ENCODE peak calls at places on chromosomes 13 and 19, in nine cellular contexts. One of them, this sample, is unnamed. For H3K4me1, the result is how much of the 10 kb centered on the place peaks cover.

GRCh38 chr13:26074706-26075105 is 22.9 kb upstream of the SHISA2 start:
- DNase-seq in hepatocyte: peak
- DNase-seq in CD8-positive, alpha-beta memory T cell: no peak
- DNase-seq in OCI-LY7: no peak
- DNase-seq in fibroblast of lung: no peak
- DNase-seq in mesendoderm: peak
- DNase-seq in psoas muscle: no peak
- DNase-seq in left ventricle myocardium inferior: no peak
- DNase-seq in CD4-positive, alpha-beta memory T cell: no peak
- DNase-seq in this sample: no peak

GRCh38 chr19:3114018-3114726 is 20.0 kb downstream of the GNA11 start:
- DNase-seq in hepatocyte: no peak
- DNase-seq in CD8-positive, alpha-beta memory T cell: no peak
- DNase-seq in OCI-LY7: no peak
- DNase-seq in fibroblast of lung: no peak
- DNase-seq in mesendoderm: no peak
- DNase-seq in psoas muscle: no peak
- DNase-seq in left ventricle myocardium inferior: no peak
- DNase-seq in CD4-positive, alpha-beta memory T cell: no peak
- DNase-seq in this sample: no peak

GRCh38 chr13:111461445-111462149 is 141.2 kb downstream of the TEX29 start:
- DNase-seq in hepatocyte: no peak
- DNase-seq in CD8-positive, alpha-beta memory T cell: no peak
- DNase-seq in OCI-LY7: no peak
- DNase-seq in fibroblast of lung: no peak
- DNase-seq in mesendoderm: no peak
- DNase-seq in psoas muscle: no peak
- DNase-seq in left ventricle myocardium inferior: no peak
- DNase-seq in CD4-positive, alpha-beta memory T cell: no peak
- DNase-seq in this sample: no peak

GRCh38 chr13:74132152-74132767 is 1.9 kb downstream of the KLF12 start:
- DNase-seq in hepatocyte: peak
- DNase-seq in CD8-positive, alpha-beta memory T cell: peak
- DNase-seq in OCI-LY7: peak
- DNase-seq in fibroblast of lung: peak
- DNase-seq in mesendoderm: no peak
- DNase-seq in psoas muscle: no peak
- DNase-seq in left ventricle myocardium inferior: no peak
- DNase-seq in CD4-positive, alpha-beta memory T cell: peak
- DNase-seq in this sample: no peak

GRCh38 chr19:11551603-11552235 is 7.3 kb downstream of the ELOF1 start:
- DNase-seq in hepatocyte: no peak
- DNase-seq in CD8-positive, alpha-beta memory T cell: no peak
- DNase-seq in OCI-LY7: peak
- DNase-seq in fibroblast of lung: no peak
- DNase-seq in mesendoderm: peak
- DNase-seq in psoas muscle: peak
- DNase-seq in left ventricle myocardium inferior: no peak
- DNase-seq in CD4-positive, alpha-beta memory T cell: no peak
- DNase-seq in this sample: peak

GRCh38 chr19:1093811-1094553 is 1.2 kb downstream of the POLR2E start:
- DNase-seq in hepatocyte: no peak
- DNase-seq in CD8-positive, alpha-beta memory T cell: no peak
- DNase-seq in OCI-LY7: no peak
- DNase-seq in fibroblast of lung: no peak
- DNase-seq in mesendoderm: no peak
- DNase-seq in psoas muscle: no peak
- DNase-seq in left ventricle myocardium inferior: no peak
- DNase-seq in CD4-positive, alpha-beta memory T cell: no peak
- DNase-seq in this sample: no peak

GRCh38 chr13:76865996-76866503 is 20.2 kb downstream of the KCTD12 start:
- DNase-seq in hepatocyte: no peak
- DNase-seq in CD8-positive, alpha-beta memory T cell: no peak
- DNase-seq in OCI-LY7: no peak
- DNase-seq in fibroblast of lung: no peak
- DNase-seq in mesendoderm: no peak
- DNase-seq in psoas muscle: no peak
- DNase-seq in left ventricle myocardium inferior: no peak
- DNase-seq in CD4-positive, alpha-beta memory T cell: no peak
- DNase-seq in this sample: no peak

GRCh38 chr19:51354742-51355148 is 11.4 kb downstream of the ETFB start:
- DNase-seq in hepatocyte: peak
- DNase-seq in CD8-positive, alpha-beta memory T cell: peak
- DNase-seq in OCI-LY7: no peak
- DNase-seq in fibroblast of lung: peak
- DNase-seq in mesendoderm: peak
- DNase-seq in psoas muscle: no peak
- DNase-seq in left ventricle myocardium inferior: no peak
- DNase-seq in CD4-positive, alpha-beta memory T cell: no peak
- DNase-seq in this sample: no peak

GRCh38 chr13:107799001-107799400 is 416.3 kb downstream of the LIG4 start:
- DNase-seq in hepatocyte: no peak
- DNase-seq in CD8-positive, alpha-beta memory T cell: no peak
- DNase-seq in OCI-LY7: no peak
- DNase-seq in fibroblast of lung: no peak
- DNase-seq in mesendoderm: peak
- DNase-seq in psoas muscle: no peak
- DNase-seq in left ventricle myocardium inferior: no peak
- DNase-seq in CD4-positive, alpha-beta memory T cell: no peak
- DNase-seq in this sample: no peak

GRCh38 chr13:30870916-30871712 is 35.0 kb upstream of the MEDAG start:
- DNase-seq in hepatocyte: no peak
- DNase-seq in CD8-positive, alpha-beta memory T cell: no peak
- DNase-seq in OCI-LY7: no peak
- DNase-seq in fibroblast of lung: no peak
- DNase-seq in mesendoderm: no peak
- DNase-seq in psoas muscle: no peak
- DNase-seq in left ventricle myocardium inferior: no peak
- DNase-seq in CD4-positive, alpha-beta memory T cell: no peak
- DNase-seq in this sample: no peak

GRCh38 chr13:30872685-30873443 is 33.2 kb upstream of the MEDAG start:
- DNase-seq in hepatocyte: peak
- DNase-seq in CD8-positive, alpha-beta memory T cell: no peak
- DNase-seq in OCI-LY7: no peak
- DNase-seq in fibroblast of lung: peak
- DNase-seq in mesendoderm: peak
- DNase-seq in psoas muscle: peak
- DNase-seq in left ventricle myocardium inferior: no peak
- DNase-seq in CD4-positive, alpha-beta memory T cell: no peak
- DNase-seq in this sample: peak

GRCh38 chr13:30872195-30872594 is 33.9 kb upstream of the MEDAG start:
- DNase-seq in hepatocyte: no peak
- DNase-seq in CD8-positive, alpha-beta memory T cell: no peak
- DNase-seq in OCI-LY7: no peak
- DNase-seq in fibroblast of lung: no peak
- DNase-seq in mesendoderm: no peak
- DNase-seq in psoas muscle: no peak
- DNase-seq in left ventricle myocardium inferior: no peak
- DNase-seq in CD4-positive, alpha-beta memory T cell: no peak
- DNase-seq in this sample: no peak

GRCh38 chr13:30870049-30870884 is 35.8 kb upstream of the MEDAG start:
- DNase-seq in hepatocyte: peak
- DNase-seq in CD8-positive, alpha-beta memory T cell: no peak
- DNase-seq in OCI-LY7: peak
- DNase-seq in fibroblast of lung: peak
- DNase-seq in mesendoderm: peak
- DNase-seq in psoas muscle: peak
- DNase-seq in left ventricle myocardium inferior: peak
- DNase-seq in CD4-positive, alpha-beta memory T cell: no peak
- DNase-seq in this sample: peak

DNA sequence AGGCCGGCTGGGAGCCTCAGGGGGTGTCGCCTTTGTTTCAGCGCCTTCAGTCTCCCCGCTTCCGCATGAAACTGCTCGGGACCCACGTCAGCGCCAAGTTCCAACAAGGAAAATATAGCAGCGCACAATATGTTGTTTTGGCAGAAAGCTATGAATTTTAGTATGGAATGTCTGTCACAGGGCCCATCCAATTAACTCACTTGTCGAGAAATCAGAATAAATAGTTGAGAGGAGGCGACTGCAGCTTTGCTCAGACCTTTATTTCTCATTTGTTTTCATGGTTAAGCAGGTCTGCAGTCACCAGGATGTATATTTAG is 34.4 kb upstream of the MEDAG start:
- DNase-seq in hepatocyte: no peak
- DNase-seq in CD8-positive, alpha-beta memory T cell: no peak
- DNase-seq in OCI-LY7: no peak
- DNase-seq in fibroblast of lung: peak
- DNase-seq in mesendoderm: no peak
- DNase-seq in psoas muscle: no peak
- DNase-seq in left ventricle myocardium inferior: no peak
- DNase-seq in CD4-positive, alpha-beta memory T cell: no peak
- DNase-seq in this sample: no peak
- H3K4me1 ChIP-seq in hepatocyte: under half
- H3K4me1 ChIP-seq in CD8-positive, alpha-beta memory T cell: under half
- H3K4me1 ChIP-seq in OCI-LY7: under half
- H3K4me1 ChIP-seq in fibroblast of lung: under half
- H3K4me1 ChIP-seq in mesendoderm: under half
- H3K4me1 ChIP-seq in psoas muscle: under half
- H3K4me1 ChIP-seq in left ventricle myocardium inferior: under half
- H3K4me1 ChIP-seq in CD4-positive, alpha-beta memory T cell: under half
- H3K4me1 ChIP-seq in this sample: under half

GRCh38 chr19:34430738-34431625 is 2.8 kb downstream of the UBA2 start:
- DNase-seq in hepatocyte: peak
- DNase-seq in CD8-positive, alpha-beta memory T cell: peak
- DNase-seq in OCI-LY7: peak
- DNase-seq in fibroblast of lung: peak
- DNase-seq in mesendoderm: peak
- DNase-seq in psoas muscle: no peak
- DNase-seq in left ventricle myocardium inferior: no peak
- DNase-seq in CD4-positive, alpha-beta memory T cell: peak
- DNase-seq in this sample: no peak

GRCh38 chr19:34428549-34429285 is 536 bp downstream of the UBA2 start:
- DNase-seq in hepatocyte: peak
- DNase-seq in CD8-positive, alpha-beta memory T cell: no peak
- DNase-seq in OCI-LY7: peak
- DNase-seq in fibroblast of lung: peak
- DNase-seq in mesendoderm: peak
- DNase-seq in psoas muscle: peak
- DNase-seq in left ventricle myocardium inferior: peak
- DNase-seq in CD4-positive, alpha-beta memory T cell: no peak
- DNase-seq in this sample: peak

GRCh38 chr19:34432797-34433196 is 4.6 kb downstream of the UBA2 start:
- DNase-seq in hepatocyte: no peak
- DNase-seq in CD8-positive, alpha-beta memory T cell: no peak
- DNase-seq in OCI-LY7: no peak
- DNase-seq in fibroblast of lung: peak
- DNase-seq in mesendoderm: peak
- DNase-seq in psoas muscle: no peak
- DNase-seq in left ventricle myocardium inferior: peak
- DNase-seq in CD4-positive, alpha-beta memory T cell: no peak
- DNase-seq in this sample: peak

GRCh38 chr19:34431681-34432402 is 3.7 kb downstream of the UBA2 start:
- DNase-seq in hepatocyte: no peak
- DNase-seq in CD8-positive, alpha-beta memory T cell: no peak
- DNase-seq in OCI-LY7: no peak
- DNase-seq in fibroblast of lung: peak
- DNase-seq in mesendoderm: no peak
- DNase-seq in psoas muscle: no peak
- DNase-seq in left ventricle myocardium inferior: no peak
- DNase-seq in CD4-positive, alpha-beta memory T cell: no peak
- DNase-seq in this sample: no peak

GRCh38 chr19:34429553-34429952 is 1.4 kb downstream of the UBA2 start:
- DNase-seq in hepatocyte: no peak
- DNase-seq in CD8-positive, alpha-beta memory T cell: no peak
- DNase-seq in OCI-LY7: no peak
- DNase-seq in fibroblast of lung: no peak
- DNase-seq in mesendoderm: no peak
- DNase-seq in psoas muscle: no peak
- DNase-seq in left ventricle myocardium inferior: no peak
- DNase-seq in CD4-positive, alpha-beta memory T cell: no peak
- DNase-seq in this sample: no peak
- H3K27ac ChIP-seq in hepatocyte: peak
- H3K27ac ChIP-seq in CD8-positive, alpha-beta memory T cell: peak
- H3K27ac ChIP-seq in OCI-LY7: peak
- H3K27ac ChIP-seq in fibroblast of lung: peak
- H3K27ac ChIP-seq in mesendoderm: no peak
- H3K27ac ChIP-seq in psoas muscle: peak
- H3K27ac ChIP-seq in left ventricle myocardium inferior: peak
- H3K27ac ChIP-seq in CD4-positive, alpha-beta memory T cell: no peak
- H3K27ac ChIP-seq in this sample: no peak

DNA sequence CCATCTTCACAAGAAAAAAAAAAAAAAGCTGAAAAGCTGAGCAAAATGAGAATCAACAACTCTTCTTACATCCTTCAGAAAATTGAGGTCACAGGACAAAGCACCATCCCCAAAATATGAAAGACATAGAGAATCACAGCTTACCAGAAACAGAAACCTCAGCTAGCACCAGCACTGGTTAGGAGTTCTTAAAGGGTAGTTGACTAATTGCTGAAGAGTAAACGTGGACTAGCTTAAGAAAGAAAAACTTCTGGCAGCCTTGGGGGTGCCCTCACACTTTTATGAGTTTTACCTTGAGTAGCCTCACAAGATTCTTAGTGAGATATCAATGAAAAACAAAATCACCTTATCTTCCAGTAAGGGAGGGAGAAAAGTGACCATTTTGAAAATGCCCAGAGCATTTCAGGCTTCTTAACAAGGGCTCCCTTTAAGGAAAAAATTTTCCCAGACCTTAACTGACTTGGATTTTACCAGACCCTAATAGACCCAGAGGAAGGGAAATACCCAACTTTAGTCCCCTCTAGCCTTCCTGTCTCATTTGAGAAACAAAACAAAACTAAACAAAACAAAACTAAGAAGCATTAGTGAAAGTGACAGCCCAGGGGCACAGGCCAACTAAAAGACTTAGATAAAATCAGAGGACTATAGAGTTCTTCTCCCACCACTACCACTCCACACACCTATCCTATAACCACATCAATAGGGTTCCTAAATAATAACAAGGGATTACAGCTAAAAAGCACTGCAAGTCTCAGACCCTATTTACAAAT is 888.6 kb downstream of the DIAPH3 start:
- DNase-seq in hepatocyte: no peak
- DNase-seq in CD8-positive, alpha-beta memory T cell: no peak
- DNase-seq in OCI-LY7: no peak
- DNase-seq in fibroblast of lung: no peak
- DNase-seq in mesendoderm: no peak
- DNase-seq in psoas muscle: no peak
- DNase-seq in left ventricle myocardium inferior: no peak
- DNase-seq in CD4-positive, alpha-beta memory T cell: no peak
- DNase-seq in this sample: no peak
- H3K4me3 ChIP-seq in hepatocyte: no peak
- H3K4me3 ChIP-seq in CD8-positive, alpha-beta memory T cell: no peak
- H3K4me3 ChIP-seq in OCI-LY7: no peak
- H3K4me3 ChIP-seq in fibroblast of lung: no peak
- H3K4me3 ChIP-seq in mesendoderm: no peak
- H3K4me3 ChIP-seq in psoas muscle: no peak
- H3K4me3 ChIP-seq in left ventricle myocardium inferior: no peak
- H3K4me3 ChIP-seq in CD4-positive, alpha-beta memory T cell: no peak
- H3K4me3 ChIP-seq in this sample: no peak

GRCh38 chr19:4452230-4452990 is 5.2 kb downstream of the UBXN6 start:
- DNase-seq in hepatocyte: no peak
- DNase-seq in CD8-positive, alpha-beta memory T cell: no peak
- DNase-seq in OCI-LY7: no peak
- DNase-seq in fibroblast of lung: no peak
- DNase-seq in mesendoderm: no peak
- DNase-seq in psoas muscle: no peak
- DNase-seq in left ventricle myocardium inferior: no peak
- DNase-seq in CD4-positive, alpha-beta memory T cell: no peak
- DNase-seq in this sample: no peak
- H3K4me1 ChIP-seq in hepatocyte: under half
- H3K4me1 ChIP-seq in CD8-positive, alpha-beta memory T cell: under half
- H3K4me1 ChIP-seq in OCI-LY7: under half
- H3K4me1 ChIP-seq in fibroblast of lung: under half
- H3K4me1 ChIP-seq in mesendoderm: under half
- H3K4me1 ChIP-seq in psoas muscle: under half
- H3K4me1 ChIP-seq in left ventricle myocardium inferior: half or more
- H3K4me1 ChIP-seq in CD4-positive, alpha-beta memory T cell: under half
- H3K4me1 ChIP-seq in this sample: under half